ENCODE peak calls at places on chromosome 19, in six cellular contexts. Q is progenitor cell of endocrine pancreas, N is left cardiac atrium, D is ovary, W is H54, R is islet precursor cell. M is an unnamed sample.

GRCh38 chr19:18385675-18386542 is at the start of gene GDF15:
- DNase-seq in W (peak), Q (peak), R (peak), N (peak), D (peak), M (peak)

GRCh38 chr19:2164020-2164988 is 571 bp downstream of the DOT1L start:
- DNase-seq in W (no peak), D (no peak), Q (peak), N (no peak), R (peak), M (peak)

GRCh38 chr19:34676697-34677385 is at the start of gene SCGB2B2:
- DNase-seq in Q (no peak), R (peak), N (peak), D (peak), W (no peak), M (no peak)

GRCh38 chr19:34962945-34963530 is 991 bp downstream of the ZNF792 start:
- DNase-seq in D (no peak), N (peak), Q (no peak), W (no peak), R (no peak), M (peak)

GRCh38 chr19:46426506-46427162 is 2.1 kb downstream of the PNMA8C start:
- DNase-seq in D (peak), Q (peak), R (peak), W (no peak), N (peak), M (peak)

GRCh38 chr19:53101518-53101917 is 1.7 kb downstream of the ZNF160 start:
- DNase-seq in W (no peak), N (no peak), D (no peak), R (no peak), Q (no peak), M (no peak)

GRCh38 chr19:3178377-3178972 is at the start of gene S1PR4:
- DNase-seq in R (peak), D (no peak), N (no peak), W (no peak), Q (no peak), M (no peak)

GRCh38 chr19:13962738-13963602 is 10.7 kb downstream of the DCAF15 start:
- DNase-seq in Q (no peak), R (peak), N (no peak), W (no peak), D (peak), M (no peak)

GRCh38 chr19:17969096-17969792 is 2.3 kb downstream of the KCNN1 start:
- DNase-seq in D (no peak), W (no peak), N (no peak), Q (no peak), R (no peak), M (no peak)

GRCh38 chr19:51777570-51778460 is 16.8 kb downstream of the FPR2 start:
- DNase-seq in Q (peak), D (peak), W (peak), R (peak), N (peak), M (peak)

GRCh38 chr19:10544242-10544752 is 593 bp downstream of the ATG4D start:
- DNase-seq in D (peak), Q (peak), W (no peak), N (peak), R (no peak), M (no peak)

GRCh38 chr19:35357867-35358573 is at the start of gene FFAR3:
- DNase-seq in N (peak), W (no peak), R (peak), D (peak), Q (no peak), M (no peak)

GRCh38 chr19:45598267-45599011 is 3.6 kb downstream of the GPR4 start:
- DNase-seq in R (no peak), Q (no peak), W (no peak), N (peak), D (no peak), M (peak)

GRCh38 chr19:47493378-47494210 is 9.6 kb upstream of the KPTN start:
- DNase-seq in D (no peak), R (no peak), N (peak), Q (no peak), W (no peak), M (no peak)

GRCh38 chr19:1090731-1091543 is 4.2 kb downstream of the POLR2E start:
- DNase-seq in Q (no peak), N (no peak), R (no peak), W (no peak), D (peak), M (no peak)

GRCh38 chr19:58439576-58440554 is at the start of gene ZNF132:
- DNase-seq in N (peak), D (peak), Q (peak), R (peak), W (no peak), M (peak)

GRCh38 chr19:19535311-19536191 is 2.5 kb upstream of the CILP2 start:
- DNase-seq in W (no peak), R (no peak), D (no peak), N (no peak), Q (no peak), M (no peak)

GRCh38 chr19:49249933-49250332 is 75.1 kb downstream of the SLC6A16 start:
- DNase-seq in Q (no peak), D (no peak), W (no peak), R (no peak), N (no peak), M (no peak)

M was measured in endothelial cell.